ENCODE peak calls at places on chromosomes 16 and 17, in eight cellular contexts. D is bronchial epithelial cell, U is kidney epithelial cell, T is IMR-90, Q is fibroblast of lung, A is BJ, O is adrenal gland, X is astrocyte. M is an unnamed sample.
A peak's percentile ranks its signal among the peaks of the same experiment; 100 is the strongest.

GRCh38 chr17:19004601-19005441 is at the start of gene FAM83G:
- DNase-seq in U (no peak), O (peak; percentile 88), X (peak; percentile 35), T (peak; percentile 71), Q (peak; percentile 45), A (no peak), D (peak; percentile 74), M (peak; percentile 88)

GRCh38 chr17:56629450-56630187 is 36.1 kb downstream of the NOG start:
- DNase-seq in Q (peak; percentile 9), T (peak; percentile 37), A (no peak), U (no peak), D (peak; percentile 3), X (no peak), O (no peak), M (no peak)

GRCh38 chr16:69925311-69925710 is 25.8 kb upstream of the CLEC18A start:
- DNase-seq in X (no peak), Q (no peak), U (no peak), T (no peak), D (no peak), A (no peak), O (no peak), M (no peak)

GRCh38 chr17:63464691-63465090 is 12.2 kb upstream of the ACE start:
- DNase-seq in A (no peak), D (no peak), X (no peak), O (no peak), T (no peak), Q (no peak), U (no peak), M (no peak)

GRCh38 chr16:49855822-49856740 is at the start of gene ZNF423:
- DNase-seq in T (no peak), X (no peak), A (no peak), D (no peak), O (peak; percentile 38), U (no peak), Q (no peak), M (no peak)

GRCh38 chr16:84689126-84689525 is 10.7 kb upstream of the USP10 start:
- DNase-seq in A (peak; percentile 86), D (peak; percentile 79), U (peak; percentile 71), T (peak; percentile 99), X (peak; percentile 95), Q (peak; percentile 76), O (no peak), M (no peak)

GRCh38 chr17:48840441-48840840 is 9.6 kb downstream of the CALCOCO2 start:
- DNase-seq in X (no peak), D (no peak), U (no peak), O (no peak), Q (no peak), T (no peak), A (no peak), M (no peak)

GRCh38 chr16:75019007-75019406 is 20.2 kb downstream of the ZNRF1 start:
- DNase-seq in O (no peak), X (no peak), T (peak; percentile 55), Q (no peak), D (no peak), A (no peak), U (no peak), M (peak; percentile 29)

GRCh38 chr16:67184453-67185002 is 765 bp upstream of the MATCAP1 start:
- DNase-seq in D (no peak), U (no peak), A (no peak), Q (no peak), X (no peak), O (no peak), T (no peak), M (no peak)

GRCh38 chr17:41451154-41451728 is 10.5 kb upstream of the KRT38 start:
- DNase-seq in D (no peak), T (peak; percentile 59), U (no peak), Q (no peak), A (peak; percentile 78), O (no peak), X (peak; percentile 44), M (no peak)

GRCh38 chr16:48212033-48212432 is 32.1 kb upstream of the LONP2 start:
- DNase-seq in T (peak; percentile 4), U (no peak), A (no peak), Q (no peak), D (peak; percentile 57), O (no peak), X (no peak), M (no peak)

GRCh38 chr16:80887062-80887461 is 82.7 kb upstream of the CDYL2 start:
- DNase-seq in O (no peak), D (no peak), A (no peak), Q (no peak), T (no peak), U (no peak), X (no peak), M (no peak)

GRCh38 chr17:74271902-74272563 is 2.0 kb upstream of the DNAI2 start:
- DNase-seq in U (no peak), Q (no peak), T (no peak), D (no peak), X (peak; percentile 63), A (no peak), O (no peak), M (no peak)

GRCh38 chr17:72296456-72296855 is 175.6 kb downstream of the SOX9 start:
- DNase-seq in T (peak; percentile 58), Q (peak; percentile 31), X (no peak), A (no peak), U (no peak), O (no peak), D (peak; percentile 84), M (no peak)

GRCh38 chr16:57801856-57802634 is at the start of gene KIFC3:
- DNase-seq in T (peak; percentile 72), X (peak; percentile 65), U (no peak), O (peak; percentile 86), A (no peak), D (no peak), Q (peak; percentile 59), M (no peak)
- TF ChIP-seq CTCF in T (peak; percentile 41), X (no peak), U (no peak), O (peak; percentile 44), A (no peak), D (no peak), Q (no peak), M (no peak)

GRCh38 chr16:2478273-2478672 is 3.3 kb downstream of the TBC1D24 start:
- DNase-seq in U (no peak), T (no peak), D (no peak), X (no peak), Q (no peak), O (no peak), A (no peak), M (no peak)

GRCh38 chr16:2477327-2477726 is 2.4 kb downstream of the TBC1D24 start:
- DNase-seq in O (no peak), A (no peak), D (no peak), X (no peak), T (no peak), U (no peak), Q (no peak), M (no peak)

GRCh38 chr16:2476345-2476720 is 1.4 kb downstream of the TBC1D24 start:
- DNase-seq in Q (no peak), D (no peak), T (no peak), A (no peak), U (no peak), O (no peak), X (no peak), M (no peak)

GRCh38 chr16:2475413-2476344 is 752 bp downstream of the TBC1D24 start:
- DNase-seq in A (no peak), O (no peak), D (no peak), Q (no peak), X (no peak), T (no peak), U (no peak), M (no peak)

GRCh38 chr16:2476741-2477140 is 1.8 kb downstream of the TBC1D24 start:
- DNase-seq in Q (no peak), A (no peak), D (no peak), U (no peak), X (no peak), T (no peak), O (no peak), M (no peak)
- H3K4me3 ChIP-seq in Q (no peak overlapping the region), A (no peak overlapping the region), D (no peak overlapping the region), U (no peak overlapping the region), X (no peak overlapping the region), T (no peak overlapping the region), O (no peak overlapping the region), M (no peak overlapping the region)

GRCh38 chr17:50081757-50082156 is 13.4 kb upstream of the PDK2 start:
- DNase-seq in T (no peak), O (no peak), A (no peak), D (no peak), X (no peak), Q (no peak), U (no peak), M (no peak)
- H3K27me3 ChIP-seq in T (no peaks in the 10 kb centered on the region), O (no peaks in the 10 kb centered on the region), A (no peaks in the 10 kb centered on the region), D (no peaks in the 10 kb centered on the region), X (no peaks in the 10 kb centered on the region), Q (no peaks in the 10 kb centered on the region), U (no peaks in the 10 kb centered on the region), M (no peaks in the 10 kb centered on the region)

GRCh38 chr16:61263400-61263799 is 772.8 kb downstream of the CDH8 start:
- DNase-seq in T (no peak), Q (no peak), O (no peak), A (no peak), D (no peak), U (no peak), X (no peak), M (no peak)
- TF ChIP-seq CTCF in T (no peak), Q (no peak), O (no peak), A (no peak), D (no peak), U (no peak), X (no peak), M (no peak)

M was measured in GM06990.